ENCODE peak calls at places on chromosomes 1 and 21, in eight cellular contexts. D, G, I, R, T, N, C and U are unnamed samples. For H3K27me3, the result is how much of the 10 kb centered on the place peaks cover.

GRCh38 chr1:48017716-48018115 is 20.5 kb upstream of the TRABD2B start:
- DNase-seq in D (no peak), G (no peak), I (no peak), R (no peak), T (peak), N (no peak), C (no peak), U (no peak)

GRCh38 chr1:234854648-234855039 is 244.7 kb upstream of the IRF2BP2 start:
- DNase-seq in D (no peak), G (no peak), I (no peak), R (no peak), T (no peak), N (no peak), C (no peak), U (no peak)

GRCh38 chr1:94327001-94327685 is 89.8 kb upstream of the ARHGAP29 start:
- DNase-seq in D (no peak), G (peak), I (no peak), R (peak), T (peak), N (no peak), C (no peak), U (peak)

GRCh38 chr1:12339861-12340557 is 110.2 kb downstream of the VPS13D start:
- DNase-seq in D (no peak), G (no peak), I (no peak), R (no peak), T (no peak), N (no peak), C (no peak), U (no peak)

GRCh38 chr1:153344718-153345025 is 4.0 kb downstream of the PGLYRP4 start:
- DNase-seq in D (no peak), G (no peak), I (peak), R (no peak), T (no peak), N (no peak), C (no peak), U (no peak)

GRCh38 chr21:44403106-44404020 is 49.9 kb downstream of the TRPM2 start:
- DNase-seq in D (no peak), G (no peak), I (no peak), R (no peak), T (no peak), N (no peak), C (no peak), U (no peak)

GRCh38 chr1:37851782-37852210 is 7.6 kb downstream of the MTF1 start:
- DNase-seq in D (no peak), G (no peak), I (no peak), R (no peak), T (no peak), N (no peak), C (peak), U (no peak)

GRCh38 chr1:12369258-12369657 is 139.4 kb downstream of the VPS13D start:
- DNase-seq in D (no peak), G (no peak), I (no peak), R (no peak), T (peak), N (no peak), C (no peak), U (no peak)

GRCh38 chr21:40658237-40658636 is 188.7 kb downstream of the DSCAM start:
- DNase-seq in D (no peak), G (no peak), I (no peak), R (no peak), T (no peak), N (no peak), C (no peak), U (no peak)

GRCh38 chr1:36879613-36880012 is 154.7 kb downstream of the GRIK3 start:
- DNase-seq in D (no peak), G (no peak), I (no peak), R (no peak), T (no peak), N (peak), C (no peak), U (no peak)

GRCh38 chr1:47333922-47334764 is 553 bp downstream of the CMPK1 start:
- DNase-seq in D (peak), G (peak), I (peak), R (peak), T (peak), N (peak), C (no peak), U (peak)

GRCh38 chr1:218351617-218352438 is 6.7 kb downstream of the TGFB2 start:
- DNase-seq in D (peak), G (no peak), I (no peak), R (no peak), T (peak), N (no peak), C (no peak), U (no peak)

GRCh38 chr1:226643701-226644540 is 95.2 kb downstream of the ITPKB start:
- DNase-seq in D (no peak), G (peak), I (no peak), R (no peak), T (no peak), N (peak), C (peak), U (no peak)

GRCh38 chr1:229192851-229193250 is 78.1 kb upstream of the RAB4A start:
- DNase-seq in D (no peak), G (no peak), I (no peak), R (no peak), T (no peak), N (no peak), C (no peak), U (no peak)

GRCh38 chr1:109977657-109978378 is 6.7 kb upstream of the AHCYL1 start:
- DNase-seq in D (no peak), G (peak), I (no peak), R (no peak), T (no peak), N (no peak), C (no peak), U (peak)

GRCh38 chr1:232283864-232284263 is 346.1 kb downstream of the SIPA1L2 start:
- DNase-seq in D (no peak), G (no peak), I (no peak), R (no peak), T (no peak), N (no peak), C (no peak), U (no peak)

GRCh38 chr1:150061632-150062101 is 5.9 kb upstream of the VPS45 start:
- DNase-seq in D (no peak), G (no peak), I (peak), R (peak), T (peak), N (peak), C (no peak), U (no peak)

GRCh38 chr1:109901508-109902145 is 9.0 kb upstream of the CSF1 start:
- DNase-seq in D (no peak), G (peak), I (peak), R (no peak), T (no peak), N (peak), C (no peak), U (no peak)

GRCh38 chr1:41529621-41530395 is 45.3 kb upstream of the EDN2 start:
- DNase-seq in D (no peak), G (peak), I (no peak), R (no peak), T (no peak), N (no peak), C (no peak), U (no peak)

GRCh38 chr1:55572878-55573734 is 357.9 kb upstream of the USP24 start:
- DNase-seq in D (no peak), G (no peak), I (no peak), R (peak), T (peak), N (no peak), C (no peak), U (peak)

GRCh38 chr1:171769171-171769570 is 12.3 kb upstream of the METTL13 start:
- DNase-seq in D (no peak), G (no peak), I (no peak), R (no peak), T (no peak), N (no peak), C (no peak), U (no peak)

GRCh38 chr1:36154765-36155559 is 998 bp upstream of the MAP7D1 start:
- DNase-seq in D (no peak), G (peak), I (no peak), R (no peak), T (no peak), N (peak), C (no peak), U (peak)

GRCh38 chr21:45200596-45201296 is 86.9 kb downstream of the POFUT2 start:
- DNase-seq in D (no peak), G (no peak), I (no peak), R (no peak), T (no peak), N (no peak), C (no peak), U (no peak)

GRCh38 chr1:240232548-240232947 is 140.9 kb downstream of the FMN2 start:
- DNase-seq in D (no peak), G (no peak), I (no peak), R (no peak), T (peak), N (no peak), C (no peak), U (no peak)

GRCh38 chr1:227891955-227892871 is 55.5 kb downstream of the WNT9A start:
- DNase-seq in D (no peak), G (peak), I (no peak), R (no peak), T (peak), N (peak), C (no peak), U (no peak)

GRCh38 chr1:236075848-236076247 is 11.0 kb upstream of the NID1 start:
- DNase-seq in D (no peak), G (no peak), I (no peak), R (no peak), T (no peak), N (no peak), C (no peak), U (no peak)

GRCh38 chr21:31923756-31924155 is 50.9 kb downstream of the HUNK start:
- DNase-seq in D (no peak), G (no peak), I (no peak), R (no peak), T (no peak), N (no peak), C (no peak), U (no peak)

GRCh38 chr21:38097789-38098188 is 159.0 kb upstream of the KCNJ15 start:
- DNase-seq in D (no peak), G (no peak), I (no peak), R (no peak), T (no peak), N (no peak), C (no peak), U (no peak)

GRCh38 chr1:26582836-26583460 is 53.4 kb downstream of the RPS6KA1 start:
- DNase-seq in D (no peak), G (peak), I (no peak), R (no peak), T (peak), N (no peak), C (peak), U (peak)

GRCh38 chr1:12180903-12181302 is 14.1 kb downstream of the TNFRSF1B start:
- DNase-seq in D (no peak), G (no peak), I (no peak), R (no peak), T (no peak), N (no peak), C (no peak), U (no peak)

GRCh38 chr1:76374111-76374510 is 299.6 kb downstream of the ST6GALNAC3 start:
- DNase-seq in D (no peak), G (no peak), I (no peak), R (no peak), T (no peak), N (no peak), C (no peak), U (no peak)

GRCh38 chr1:157948547-157949152 is 44.8 kb upstream of the KIRREL1 start:
- DNase-seq in D (peak), G (no peak), I (no peak), R (peak), T (peak), N (no peak), C (no peak), U (peak)

GRCh38 chr1:7218210-7218832 is 433.1 kb downstream of the CAMTA1 start:
- DNase-seq in D (peak), G (no peak), I (peak), R (peak), T (peak), N (no peak), C (no peak), U (no peak)

GRCh38 chr1:70043806-70044205 is 161.6 kb downstream of the LRRC40 start:
- DNase-seq in D (no peak), G (no peak), I (no peak), R (no peak), T (peak), N (no peak), C (no peak), U (peak)

GRCh38 chr1:12345350-12346217 is 115.8 kb downstream of the VPS13D start:
- DNase-seq in D (no peak), G (no peak), I (no peak), R (no peak), T (no peak), N (no peak), C (peak), U (no peak)

GRCh38 chr1:18332626-18333025 is 148.1 kb upstream of the KLHDC7A start:
- DNase-seq in D (no peak), G (no peak), I (no peak), R (no peak), T (no peak), N (no peak), C (no peak), U (no peak)

GRCh38 chr1:29482064-29482463 is 245.7 kb downstream of the PTPRU start:
- DNase-seq in D (no peak), G (no peak), I (no peak), R (no peak), T (no peak), N (no peak), C (no peak), U (no peak)

GRCh38 chr1:53138991-53139884 is 3.2 kb downstream of the SLC1A7 start:
- DNase-seq in D (no peak), G (no peak), I (no peak), R (no peak), T (no peak), N (no peak), C (no peak), U (no peak)
- H3K27ac ChIP-seq in D (no peak), G (no peak), I (no peak), R (no peak), T (peak), N (no peak), C (no peak), U (peak)

DNA sequence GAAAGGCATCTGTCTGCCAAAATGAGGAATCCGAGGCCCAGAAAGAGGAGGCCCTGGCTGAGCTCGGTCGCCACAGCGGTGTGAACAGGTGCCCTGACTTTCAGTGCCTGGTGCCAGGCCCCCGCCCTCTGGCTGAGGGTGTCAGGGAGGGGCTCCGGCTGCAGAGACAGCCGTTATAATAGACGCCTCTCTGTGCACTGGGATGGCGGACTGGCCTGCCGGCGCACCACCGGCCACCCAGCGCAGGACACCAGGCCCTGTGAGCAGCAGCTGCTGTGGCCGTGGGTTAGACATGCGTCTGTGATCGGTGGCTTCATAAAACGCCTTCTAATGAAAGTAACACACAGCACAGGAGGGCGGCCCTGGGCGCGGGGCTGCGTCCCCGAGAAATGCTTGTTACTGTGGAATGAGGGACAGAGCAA is 51.4 kb upstream of the ACTRT2 start:
- DNase-seq in D (no peak), G (no peak), I (no peak), R (no peak), T (no peak), N (no peak), C (no peak), U (no peak)
- H3K27me3 ChIP-seq in D (half or more), G (under half), I (under half), R (under half), T (under half), N (under half), C (under half), U (under half)

GRCh38 chr1:67838180-67838912 is 5.1 kb upstream of the GNG12 start:
- DNase-seq in D (no peak), G (no peak), I (no peak), R (no peak), T (peak), N (peak), C (no peak), U (no peak)
- H3K27ac ChIP-seq in D (no peak), G (no peak), I (no peak), R (no peak), T (no peak), N (peak), C (no peak), U (no peak)

DNA sequence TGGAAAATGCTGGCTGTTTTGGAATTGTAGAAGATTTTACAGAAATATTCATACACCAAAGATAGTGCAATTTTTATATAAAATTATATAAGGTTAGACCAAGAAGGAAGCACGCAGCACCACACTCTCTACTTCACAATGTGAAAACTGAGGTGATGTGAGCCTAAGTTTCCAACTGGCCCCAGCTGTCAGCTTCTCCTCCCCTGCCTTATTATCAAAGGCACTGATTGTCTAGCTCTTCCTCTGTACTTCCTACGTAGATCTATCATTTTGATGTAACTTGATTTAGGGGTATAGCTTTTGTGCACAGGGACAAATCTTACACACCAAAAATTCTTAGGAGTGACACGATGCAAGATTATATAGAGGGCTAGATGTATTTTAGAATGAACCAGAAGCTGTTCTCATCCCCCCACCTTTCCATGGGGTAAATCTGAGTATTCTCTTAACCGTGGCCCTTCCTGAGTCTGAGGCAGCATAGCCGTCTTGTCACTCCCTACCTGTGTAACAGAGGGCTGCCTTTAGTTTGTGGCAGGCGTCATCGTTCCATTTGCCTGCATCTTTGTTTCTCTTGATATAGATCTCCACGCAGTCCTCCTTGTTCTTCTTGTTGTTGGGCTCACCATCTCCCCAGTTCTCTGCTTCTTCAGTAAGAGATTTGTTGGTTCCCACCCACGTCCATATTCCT is 3.4 kb downstream of the SELL start:
- DNase-seq in D (no peak), G (no peak), I (no peak), R (no peak), T (no peak), N (no peak), C (no peak), U (no peak)
- H3K27me3 ChIP-seq in D (under half), G (under half), I (under half), R (under half), T (under half), N (under half), C (under half), U (under half)

DNA sequence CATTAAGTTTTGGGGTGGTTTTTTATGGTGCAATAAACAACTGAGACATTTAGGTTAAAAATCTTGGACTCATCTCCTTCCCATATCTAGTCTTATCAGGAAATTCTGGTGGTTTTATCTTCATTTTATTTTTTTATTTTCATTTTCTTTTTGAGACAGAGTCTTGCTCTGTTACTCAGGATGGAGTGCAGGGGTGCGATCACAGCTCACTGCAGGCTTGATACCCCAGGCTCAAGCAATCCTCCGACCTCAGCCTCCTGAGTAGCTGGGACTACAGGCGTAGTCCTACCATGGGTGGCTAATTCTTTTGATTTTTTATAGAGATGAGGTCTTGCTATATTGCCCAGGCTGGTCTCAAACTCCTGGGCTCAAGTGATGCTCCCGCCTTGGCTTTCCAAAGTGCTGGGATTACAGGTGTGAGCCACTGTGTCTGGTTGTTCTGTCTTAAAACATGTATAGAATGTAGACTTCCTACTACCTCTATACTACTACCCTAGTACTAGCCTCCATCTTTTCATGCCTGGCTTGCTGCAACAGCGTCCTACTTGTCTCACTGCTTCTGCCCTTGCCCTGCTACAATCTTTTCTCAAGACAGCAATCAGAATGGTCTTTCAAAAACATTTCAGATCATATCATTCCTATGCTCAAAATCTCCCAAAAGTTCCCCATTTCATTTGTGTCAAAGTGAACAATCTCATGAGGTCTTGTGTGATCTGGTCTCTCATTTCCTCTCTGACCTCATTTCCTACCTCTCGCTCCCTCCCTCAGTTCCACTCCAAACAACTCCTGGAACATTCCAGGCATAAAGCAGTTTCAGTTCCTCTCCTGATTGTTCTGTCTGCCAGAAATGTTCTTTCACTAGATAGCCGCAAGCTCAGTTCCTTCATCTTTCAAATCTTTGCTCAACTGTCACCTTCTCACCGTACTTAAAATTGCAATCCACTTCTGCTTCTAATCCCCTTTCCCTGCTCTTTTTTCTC is 5.9 kb upstream of the FCGR2A start:
- DNase-seq in D (no peak), G (no peak), I (no peak), R (no peak), T (no peak), N (no peak), C (peak), U (no peak)
- H3K27ac ChIP-seq in D (no peak), G (no peak), I (no peak), R (no peak), T (no peak), N (no peak), C (no peak), U (no peak)

DNA sequence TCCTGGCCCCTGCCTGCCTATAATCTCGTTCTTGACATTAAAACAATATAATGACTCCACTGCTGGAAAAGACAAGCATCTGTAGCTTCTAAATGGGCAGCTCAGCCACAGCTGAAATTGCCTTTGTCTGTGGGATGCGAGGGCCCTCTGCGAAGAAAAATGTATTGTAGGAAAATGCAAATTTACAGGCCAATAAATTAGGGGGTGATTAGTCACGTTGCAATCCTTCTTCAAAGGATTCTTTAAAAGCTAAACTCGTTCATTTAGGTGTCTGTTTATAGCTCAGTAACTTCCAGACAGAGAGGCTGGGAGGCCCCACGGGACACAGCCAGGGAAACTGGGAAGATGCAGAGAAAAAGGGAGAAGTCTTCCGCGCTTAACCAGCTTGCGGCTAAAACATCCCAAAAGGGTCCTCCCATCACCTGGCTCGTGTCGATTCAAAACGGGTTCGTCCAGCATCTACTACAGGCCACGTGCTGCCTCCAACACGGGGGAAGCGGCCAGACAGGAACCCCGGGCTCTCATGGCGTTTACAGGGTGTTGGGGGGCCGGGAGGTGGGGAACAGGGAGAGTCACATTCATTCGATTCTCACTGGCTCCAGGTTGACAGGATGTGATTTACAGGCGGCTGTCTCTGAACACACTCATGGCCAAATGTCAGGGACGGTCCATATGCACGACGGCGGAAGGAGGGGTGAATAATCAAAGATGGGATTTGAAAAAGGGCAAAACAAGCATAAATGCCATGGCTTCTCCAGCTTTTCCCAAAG is 100.5 kb upstream of the ZBTB40 start:
- DNase-seq in D (no peak), G (no peak), I (no peak), R (no peak), T (no peak), N (no peak), C (no peak), U (no peak)
- H3K27me3 ChIP-seq in D (half or more), G (half or more), I (under half), R (under half), T (under half), N (under half), C (under half), U (half or more)